ENCODE peak calls at places on chromosomes 6 and 20, in four cellular contexts. One of them, this sample, is unnamed.
A peak's percentile ranks its signal among the peaks of the same experiment; 100 is the strongest.

GRCh38 chr6:19866900-19867627 is 29.9 kb downstream of the ID4 start:
- DNase-seq in substantia nigra: no peak
- DNase-seq in PC-9: peak; percentile 87
- DNase-seq in CD4-positive, CD25-positive, alpha-beta regulatory T cell: no peak
- DNase-seq in this sample: no peak

GRCh38 chr6:100467144-100468012 is 2.7 kb upstream of the SIM1 start:
- DNase-seq in CD4-positive, CD25-positive, alpha-beta regulatory T cell: no peak
- DNase-seq in PC-9: no peak
- DNase-seq in substantia nigra: no peak
- DNase-seq in this sample: peak; percentile 56

GRCh38 chr6:446418-447366 is 55.1 kb downstream of the IRF4 start:
- DNase-seq in substantia nigra: no peak
- DNase-seq in CD4-positive, CD25-positive, alpha-beta regulatory T cell: peak; percentile 63
- DNase-seq in PC-9: no peak
- DNase-seq in this sample: no peak

GRCh38 chr20:25227317-25227831 is 20.5 kb upstream of the PYGB start:
- DNase-seq in PC-9: peak; percentile 70
- DNase-seq in CD4-positive, CD25-positive, alpha-beta regulatory T cell: no peak
- DNase-seq in substantia nigra: no peak
- DNase-seq in this sample: no peak

GRCh38 chr6:134431306-134431919 is 113.5 kb upstream of the SGK1 start:
- DNase-seq in CD4-positive, CD25-positive, alpha-beta regulatory T cell: no peak
- DNase-seq in PC-9: no peak
- DNase-seq in substantia nigra: no peak
- DNase-seq in this sample: no peak

GRCh38 chr6:17574871-17575560 is 25.1 kb upstream of the FAM8A1 start:
- DNase-seq in PC-9: no peak
- DNase-seq in CD4-positive, CD25-positive, alpha-beta regulatory T cell: no peak
- DNase-seq in substantia nigra: no peak
- DNase-seq in this sample: no peak

GRCh38 chr6:42091718-42092023 is 41.3 kb downstream of the TAF8 start:
- DNase-seq in PC-9: peak; percentile 70
- DNase-seq in CD4-positive, CD25-positive, alpha-beta regulatory T cell: no peak
- DNase-seq in substantia nigra: no peak
- DNase-seq in this sample: no peak

GRCh38 chr6:147438758-147439528 is 69.5 kb upstream of the SAMD5 start:
- DNase-seq in CD4-positive, CD25-positive, alpha-beta regulatory T cell: no peak
- DNase-seq in substantia nigra: no peak
- DNase-seq in PC-9: no peak
- DNase-seq in this sample: no peak

GRCh38 chr6:113856011-113856551 is 1.1 kb upstream of the MARCKS start:
- DNase-seq in substantia nigra: peak; percentile 33
- DNase-seq in PC-9: no peak
- DNase-seq in CD4-positive, CD25-positive, alpha-beta regulatory T cell: no peak
- DNase-seq in this sample: peak; percentile 35

GRCh38 chr6:170434114-170434820 is 118.8 kb downstream of the PSMB1 start:
- DNase-seq in substantia nigra: no peak
- DNase-seq in PC-9: no peak
- DNase-seq in CD4-positive, CD25-positive, alpha-beta regulatory T cell: no peak
- DNase-seq in this sample: no peak

GRCh38 chr6:134446901-134447300 is 129.0 kb upstream of the SGK1 start:
- DNase-seq in substantia nigra: no peak
- DNase-seq in PC-9: no peak
- DNase-seq in CD4-positive, CD25-positive, alpha-beta regulatory T cell: no peak
- DNase-seq in this sample: no peak

DNA sequence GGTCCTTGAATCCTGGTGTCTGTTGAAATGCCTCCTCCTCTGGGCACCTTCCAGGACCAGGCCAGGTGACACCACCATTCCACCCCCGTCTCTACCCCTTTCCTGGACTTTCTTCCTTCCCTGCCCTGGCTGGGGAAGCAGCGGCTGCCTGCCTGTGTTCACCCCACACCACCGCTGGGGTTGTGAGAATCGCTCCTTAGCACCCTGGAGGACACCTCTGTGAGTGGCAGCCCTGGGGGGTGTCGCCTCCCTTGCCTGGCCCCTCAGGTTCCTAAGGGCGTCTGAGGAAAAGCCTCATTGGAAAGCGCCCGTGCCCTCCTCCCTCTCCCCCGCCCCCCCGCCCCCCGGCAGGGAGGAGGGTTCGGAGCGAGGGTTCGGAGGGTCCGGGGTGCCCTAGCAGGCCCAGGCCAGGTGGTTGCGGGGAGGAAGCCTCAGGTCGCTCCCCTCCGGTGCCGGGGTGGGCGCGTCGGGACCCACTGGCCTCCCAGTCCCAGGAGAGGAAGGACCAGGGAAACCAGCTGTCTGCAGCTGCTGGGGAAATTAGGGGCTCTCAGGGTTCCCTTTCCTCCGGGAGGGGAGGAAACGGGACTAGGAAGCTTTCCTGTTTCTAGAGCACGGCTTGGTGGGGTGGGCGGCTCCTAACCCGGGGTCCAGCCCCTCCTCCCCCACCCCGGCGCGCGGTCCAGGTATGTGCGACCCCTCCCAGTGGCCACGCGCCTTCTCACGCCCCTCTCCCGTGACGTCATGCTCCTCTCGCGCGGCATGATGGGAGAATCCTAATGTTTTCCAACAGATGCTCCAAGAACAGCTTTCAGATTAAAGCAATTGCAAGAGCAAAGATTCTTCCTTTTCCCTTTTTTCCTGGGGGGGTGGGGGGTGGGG is at the start of gene PHACTR3:
- DNase-seq in CD4-positive, CD25-positive, alpha-beta regulatory T cell: no peak
- DNase-seq in PC-9: no peak
- DNase-seq in substantia nigra: no peak
- DNase-seq in this sample: no peak
- H3K27ac ChIP-seq in CD4-positive, CD25-positive, alpha-beta regulatory T cell: no peak within 1 kb of the TSS
- H3K27ac ChIP-seq in PC-9: no peak within 1 kb of the TSS
- H3K27ac ChIP-seq in substantia nigra: peak within 1 kb of the TSS; percentile 97
- H3K27ac ChIP-seq in this sample: no peak within 1 kb of the TSS

GRCh38 chr20:36607586-36608387 is 2.2 kb downstream of the RAB5IF start:
- DNase-seq in CD4-positive, CD25-positive, alpha-beta regulatory T cell: no peak
- DNase-seq in substantia nigra: no peak
- DNase-seq in PC-9: peak; percentile 95
- DNase-seq in this sample: no peak

GRCh38 chr20:36606171-36607116 is 865 bp downstream of the RAB5IF start:
- DNase-seq in substantia nigra: no peak
- DNase-seq in PC-9: peak; percentile 67
- DNase-seq in CD4-positive, CD25-positive, alpha-beta regulatory T cell: peak; percentile 11
- DNase-seq in this sample: peak; percentile 31

GRCh38 chr20:36605309-36606170 is at the start of gene RAB5IF:
- DNase-seq in PC-9: peak; percentile 91
- DNase-seq in substantia nigra: peak; percentile 95
- DNase-seq in CD4-positive, CD25-positive, alpha-beta regulatory T cell: peak; percentile 99
- DNase-seq in this sample: peak; percentile 100

GRCh38 chr20:36601546-36601945 is 4.0 kb upstream of the RAB5IF start:
- DNase-seq in CD4-positive, CD25-positive, alpha-beta regulatory T cell: no peak
- DNase-seq in PC-9: no peak
- DNase-seq in substantia nigra: no peak
- DNase-seq in this sample: no peak

GRCh38 chr20:36604952-36605308 is 649 bp upstream of the RAB5IF start:
- DNase-seq in substantia nigra: no peak
- DNase-seq in PC-9: peak; percentile 82
- DNase-seq in CD4-positive, CD25-positive, alpha-beta regulatory T cell: no peak
- DNase-seq in this sample: peak; percentile 40
- H3K27ac ChIP-seq in substantia nigra: peak overlapping the region; percentile 92
- H3K27ac ChIP-seq in PC-9: peak overlapping the region; percentile 91
- H3K27ac ChIP-seq in CD4-positive, CD25-positive, alpha-beta regulatory T cell: peak overlapping the region; percentile 95
- H3K27ac ChIP-seq in this sample: peak overlapping the region; percentile 67

GRCh38 chr6:81984599-81984998 is 232.1 kb upstream of the TENT5A start:
- DNase-seq in CD4-positive, CD25-positive, alpha-beta regulatory T cell: no peak
- DNase-seq in substantia nigra: no peak
- DNase-seq in PC-9: no peak
- DNase-seq in this sample: no peak

GRCh38 chr6:81981812-81982211 is 229.3 kb upstream of the TENT5A start:
- DNase-seq in substantia nigra: no peak
- DNase-seq in PC-9: peak; percentile 61
- DNase-seq in CD4-positive, CD25-positive, alpha-beta regulatory T cell: no peak
- DNase-seq in this sample: no peak

GRCh38 chr6:81987293-81987692 is 234.8 kb upstream of the TENT5A start:
- DNase-seq in PC-9: no peak
- DNase-seq in substantia nigra: no peak
- DNase-seq in CD4-positive, CD25-positive, alpha-beta regulatory T cell: no peak
- DNase-seq in this sample: no peak

GRCh38 chr6:81988446-81988845 is 236.0 kb upstream of the TENT5A start:
- DNase-seq in PC-9: no peak
- DNase-seq in CD4-positive, CD25-positive, alpha-beta regulatory T cell: no peak
- DNase-seq in substantia nigra: no peak
- DNase-seq in this sample: no peak

GRCh38 chr6:81985191-81985590 is 232.7 kb upstream of the TENT5A start:
- DNase-seq in PC-9: no peak
- DNase-seq in CD4-positive, CD25-positive, alpha-beta regulatory T cell: no peak
- DNase-seq in substantia nigra: no peak
- DNase-seq in this sample: no peak
- H3K27ac ChIP-seq in PC-9: no peak overlapping the region
- H3K27ac ChIP-seq in CD4-positive, CD25-positive, alpha-beta regulatory T cell: no peak overlapping the region
- H3K27ac ChIP-seq in substantia nigra: no peak overlapping the region
- H3K27ac ChIP-seq in this sample: no peak overlapping the region

GRCh38 chr20:19274412-19275015 is 62.1 kb downstream of the SLC24A3 start:
- DNase-seq in PC-9: no peak
- DNase-seq in substantia nigra: no peak
- DNase-seq in CD4-positive, CD25-positive, alpha-beta regulatory T cell: no peak
- DNase-seq in this sample: no peak

GRCh38 chr20:19272976-19273654 is 60.7 kb downstream of the SLC24A3 start:
- DNase-seq in PC-9: no peak
- DNase-seq in substantia nigra: no peak
- DNase-seq in CD4-positive, CD25-positive, alpha-beta regulatory T cell: no peak
- DNase-seq in this sample: no peak

GRCh38 chr20:19275630-19276071 is 63.2 kb downstream of the SLC24A3 start:
- DNase-seq in substantia nigra: peak; percentile 34
- DNase-seq in CD4-positive, CD25-positive, alpha-beta regulatory T cell: no peak
- DNase-seq in PC-9: peak; percentile 44
- DNase-seq in this sample: no peak

GRCh38 chr20:19274001-19274400 is 61.6 kb downstream of the SLC24A3 start:
- DNase-seq in PC-9: no peak
- DNase-seq in CD4-positive, CD25-positive, alpha-beta regulatory T cell: no peak
- DNase-seq in substantia nigra: no peak
- DNase-seq in this sample: no peak

DNA sequence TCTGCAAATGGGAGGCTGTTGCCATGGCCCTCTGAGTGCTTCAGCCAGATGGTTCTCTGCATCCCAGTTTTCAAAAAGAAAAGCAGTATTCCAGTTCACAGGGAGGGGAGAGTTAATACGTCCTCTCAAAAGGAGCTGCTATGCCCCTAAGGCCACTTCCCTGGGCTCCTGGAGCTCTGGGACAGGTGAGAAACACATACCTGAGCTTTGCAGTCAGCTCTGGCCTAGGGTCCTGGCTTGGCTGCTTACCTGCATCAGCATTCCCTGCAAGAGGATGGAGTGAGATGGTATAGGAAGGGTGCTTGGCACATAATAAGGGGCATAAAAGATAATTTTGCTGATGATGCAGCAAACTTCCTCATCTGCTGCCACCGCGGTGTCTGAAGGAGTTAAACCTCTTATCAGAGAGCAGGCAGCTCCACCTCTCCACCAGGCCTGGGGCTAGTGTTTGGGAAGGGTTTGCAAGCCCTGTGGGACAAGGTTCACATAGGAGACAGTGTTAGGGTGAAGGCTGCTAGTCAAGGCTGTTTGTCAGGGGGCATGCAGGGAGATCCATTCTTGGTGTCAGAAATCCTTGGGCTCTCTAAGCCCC is 62.7 kb downstream of the SLC24A3 start:
- DNase-seq in PC-9: no peak
- DNase-seq in CD4-positive, CD25-positive, alpha-beta regulatory T cell: no peak
- DNase-seq in substantia nigra: no peak
- DNase-seq in this sample: no peak
- H3K27ac ChIP-seq in PC-9: no peak overlapping the region
- H3K27ac ChIP-seq in CD4-positive, CD25-positive, alpha-beta regulatory T cell: no peak overlapping the region
- H3K27ac ChIP-seq in substantia nigra: no peak overlapping the region
- H3K27ac ChIP-seq in this sample: no peak overlapping the region

GRCh38 chr6:16504608-16505007 is 256.7 kb downstream of the ATXN1 start:
- DNase-seq in PC-9: no peak
- DNase-seq in substantia nigra: no peak
- DNase-seq in CD4-positive, CD25-positive, alpha-beta regulatory T cell: no peak
- DNase-seq in this sample: no peak
- H3K27ac ChIP-seq in PC-9: no peak overlapping the region
- H3K27ac ChIP-seq in substantia nigra: no peak overlapping the region
- H3K27ac ChIP-seq in CD4-positive, CD25-positive, alpha-beta regulatory T cell: no peak overlapping the region
- H3K27ac ChIP-seq in this sample: no peak overlapping the region

GRCh38 chr6:33273129-33273923 is 1.5 kb downstream of the RPS18 start:
- DNase-seq in substantia nigra: no peak
- DNase-seq in PC-9: peak; percentile 10
- DNase-seq in CD4-positive, CD25-positive, alpha-beta regulatory T cell: no peak
- DNase-seq in this sample: no peak
- H3K27ac ChIP-seq in substantia nigra: no peak overlapping the region
- H3K27ac ChIP-seq in PC-9: peak overlapping the region; percentile 79
- H3K27ac ChIP-seq in CD4-positive, CD25-positive, alpha-beta regulatory T cell: peak overlapping the region; percentile 90
- H3K27ac ChIP-seq in this sample: no peak overlapping the region

GRCh38 chr20:37773260-37773825 is 79.5 kb downstream of the CTNNBL1 start:
- DNase-seq in substantia nigra: no peak
- DNase-seq in CD4-positive, CD25-positive, alpha-beta regulatory T cell: no peak
- DNase-seq in PC-9: no peak
- DNase-seq in this sample: no peak
- H3K27ac ChIP-seq in substantia nigra: no peak overlapping the region
- H3K27ac ChIP-seq in CD4-positive, CD25-positive, alpha-beta regulatory T cell: no peak overlapping the region
- H3K27ac ChIP-seq in PC-9: no peak overlapping the region
- H3K27ac ChIP-seq in this sample: no peak overlapping the region

GRCh38 chr6:155894758-155895157 is 439.1 kb upstream of the NOX3 start:
- DNase-seq in CD4-positive, CD25-positive, alpha-beta regulatory T cell: no peak
- DNase-seq in PC-9: no peak
- DNase-seq in substantia nigra: no peak
- DNase-seq in this sample: no peak
- H3K27ac ChIP-seq in CD4-positive, CD25-positive, alpha-beta regulatory T cell: no peak overlapping the region
- H3K27ac ChIP-seq in PC-9: no peak overlapping the region
- H3K27ac ChIP-seq in substantia nigra: no peak overlapping the region
- H3K27ac ChIP-seq in this sample: no peak overlapping the region

DNA sequence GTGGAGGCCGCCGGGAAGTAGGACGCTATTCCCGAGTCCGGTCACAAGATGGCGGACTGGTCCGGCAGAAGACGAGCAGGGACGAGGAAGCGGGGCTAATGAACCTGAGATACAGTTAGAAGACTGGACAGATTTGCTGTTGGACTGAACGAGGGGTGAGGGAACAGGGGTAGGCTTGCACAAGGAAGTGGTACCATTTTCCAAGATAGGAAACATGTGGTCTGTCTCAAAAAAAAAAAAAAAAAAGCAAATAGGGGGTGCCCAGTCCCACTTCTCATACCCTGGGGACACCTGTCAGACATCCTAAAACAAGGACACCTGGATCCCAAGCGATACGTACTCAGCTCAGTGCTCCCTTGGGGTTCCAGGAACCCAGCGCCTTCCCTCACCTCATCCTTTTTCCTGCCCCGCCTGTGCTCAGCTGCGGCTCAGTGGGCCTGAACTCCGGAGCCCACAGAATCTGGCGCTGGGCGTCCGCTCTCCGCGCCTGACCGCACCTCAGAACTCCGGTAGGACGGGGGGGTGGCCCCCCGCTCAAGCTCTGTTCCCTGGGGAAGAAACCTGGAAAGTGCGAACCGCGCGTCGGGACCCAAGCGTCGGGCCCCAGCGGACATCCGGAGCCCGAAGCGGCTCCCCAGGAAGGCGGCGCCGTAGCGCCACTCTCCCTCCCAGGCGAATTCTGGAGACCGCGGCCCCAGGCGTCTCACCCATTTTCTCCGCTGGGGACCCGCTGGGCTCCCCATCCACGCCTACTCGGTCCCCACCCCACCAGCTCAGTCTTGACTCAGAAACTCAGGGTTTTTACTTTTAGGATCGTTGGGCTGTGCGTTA is at the start of gene LY6G5C:
- DNase-seq in substantia nigra: peak; percentile 65
- DNase-seq in PC-9: peak; percentile 82
- DNase-seq in CD4-positive, CD25-positive, alpha-beta regulatory T cell: peak; percentile 61
- DNase-seq in this sample: peak; percentile 86
- H3K27ac ChIP-seq in substantia nigra: peak within 1 kb of the TSS; percentile 64
- H3K27ac ChIP-seq in PC-9: peak within 1 kb of the TSS; percentile 31
- H3K27ac ChIP-seq in CD4-positive, CD25-positive, alpha-beta regulatory T cell: peak within 1 kb of the TSS; percentile 53
- H3K27ac ChIP-seq in this sample: peak within 1 kb of the TSS; percentile 38

This sample was measured in pancreas.